ENCODE peak calls at places on chromosome X, in five cellular contexts. S is fibroblast of lung, O is AG04450, D is psoas muscle, F is heart left ventricle. K is an unnamed sample.

GRCh38 chrX:17500145-17500579 is 125.2 kb downstream of the NHS start:
- DNase-seq in S (peak; percentile 22), O (no peak), D (no peak), F (no peak), K (peak; percentile 51)

GRCh38 chrX:19839770-19840254 is 47.6 kb downstream of the SH3KBP1 start:
- DNase-seq in S (no peak), O (no peak), D (no peak), F (no peak), K (no peak)

GRCh38 chrX:11532291-11533075 is 133.2 kb downstream of the ARHGAP6 start:
- DNase-seq in S (peak; percentile 37), O (no peak), D (no peak), F (no peak), K (peak; percentile 80)

GRCh38 chrX:19893722-19894121 is 6.3 kb upstream of the SH3KBP1 start:
- DNase-seq in S (no peak), O (no peak), D (no peak), F (no peak), K (peak; percentile 30)

GRCh38 chrX:9241427-9241826 is 207.5 kb upstream of the FAM9B start:
- DNase-seq in S (no peak), O (no peak), D (no peak), F (no peak), K (no peak)

GRCh38 chrX:39253551-39253950 is 452.3 kb downstream of the MID1IP1 start:
- DNase-seq in S (no peak), O (no peak), D (no peak), F (no peak), K (no peak)

GRCh38 chrX:2863646-2864045 is 34.9 kb downstream of the GYG2 start:
- DNase-seq in S (no peak), O (no peak), D (no peak), F (no peak), K (peak; percentile 17)

GRCh38 chrX:15579778-15580747 is 20.7 kb downstream of the ACE2 start:
- DNase-seq in S (peak; percentile 6), O (no peak), D (no peak), F (peak; percentile 57), K (no peak)

GRCh38 chrX:7996414-7996813 is 69.2 kb upstream of the PNPLA4 start:
- DNase-seq in S (peak; percentile 55), O (no peak), D (no peak), F (no peak), K (peak; percentile 45)
- TF ChIP-seq CTCF in S (peak; percentile 41), O (peak; percentile 50), D (peak; percentile 70), F (peak; percentile 46), K (peak; percentile 56)

DNA sequence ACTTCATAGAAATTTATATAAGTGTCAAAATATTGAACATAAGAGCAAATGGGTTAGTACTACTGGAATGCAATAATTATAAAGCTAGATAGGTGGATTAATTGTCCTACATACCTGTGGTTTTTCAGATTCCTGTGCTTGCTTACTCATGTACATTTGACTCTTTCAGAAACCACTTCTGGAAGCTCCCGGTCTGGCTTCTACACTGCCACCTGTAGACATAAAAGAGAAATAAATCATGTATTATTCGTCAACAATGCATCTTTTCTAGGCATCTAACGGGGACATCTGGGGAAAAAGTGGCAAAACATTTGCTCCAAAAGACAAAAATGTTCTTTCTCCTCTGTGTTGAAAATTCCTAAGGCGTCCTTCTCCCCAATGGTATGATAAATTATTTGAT is 648.6 kb upstream of the DIPK2B start:
- DNase-seq in S (peak; percentile 83), O (peak; percentile 36), D (no peak), F (no peak), K (peak; percentile 84)
- H3K4me3 ChIP-seq in S (peak overlapping the region; percentile 77), O (peak overlapping the region; percentile 77), D (no peak overlapping the region), F (peak overlapping the region; percentile 15), K (peak overlapping the region; percentile 81)

GRCh38 chrX:49233176-49233575 is at the start of gene CACNA1F:
- DNase-seq in S (no peak), O (no peak), D (no peak), F (no peak), K (no peak)

GRCh38 chrX:49230500-49231232 is 2.5 kb downstream of the CACNA1F start:
- DNase-seq in S (no peak), O (no peak), D (peak; percentile 64), F (peak; percentile 75), K (no peak)

GRCh38 chrX:49233887-49234555 is 881 bp upstream of the CACNA1F start:
- DNase-seq in S (no peak), O (no peak), D (no peak), F (no peak), K (no peak)

GRCh38 chrX:49231333-49232000 is 1.7 kb downstream of the CACNA1F start:
- DNase-seq in S (no peak), O (no peak), D (no peak), F (no peak), K (no peak)

DNA sequence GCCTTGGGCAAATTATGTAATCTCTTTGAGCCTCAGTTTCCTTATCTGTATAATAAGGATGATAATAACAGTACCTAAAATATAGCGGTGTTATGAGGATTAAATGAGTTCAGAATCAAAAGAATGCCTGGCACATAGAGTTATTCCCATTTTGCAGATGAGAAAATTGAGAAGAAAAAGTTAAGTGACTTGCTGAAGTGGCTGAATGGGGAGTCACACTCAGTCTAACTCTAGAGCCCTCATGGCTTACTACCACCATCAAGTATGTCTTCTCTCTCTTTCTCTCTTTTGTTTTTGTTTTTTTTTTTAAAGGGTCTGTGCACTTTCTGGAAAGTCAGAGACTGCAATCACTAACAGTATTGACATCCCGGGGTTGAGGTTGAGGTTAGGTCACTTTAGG is 615 bp downstream of the CACNA1F start:
- DNase-seq in S (no peak), O (no peak), D (no peak), F (no peak), K (no peak)
- TF ChIP-seq CTCF in S (no peak), O (no peak), D (no peak), F (no peak), K (no peak)

DNA sequence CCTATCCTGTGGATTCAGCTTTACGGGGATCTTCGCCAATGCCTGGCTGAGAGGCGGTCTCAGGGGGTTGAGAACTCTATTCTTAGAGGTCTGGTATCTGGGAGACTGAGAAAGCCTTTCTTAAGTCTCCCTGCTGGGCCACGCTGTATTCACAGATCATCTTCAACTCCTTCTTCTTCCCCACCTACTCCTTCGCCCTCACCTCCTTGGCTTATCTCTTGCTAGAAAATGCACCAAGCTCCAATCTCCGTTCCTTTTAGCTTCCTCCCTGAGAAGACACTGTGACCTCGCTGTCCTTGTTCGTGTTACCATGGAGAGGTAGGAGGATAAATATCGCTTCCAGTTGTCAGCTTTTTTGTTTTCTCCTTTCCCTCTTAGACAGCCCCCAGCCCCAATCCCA is 450 bp upstream of the KLF8 start:
- DNase-seq in S (no peak), O (no peak), D (no peak), F (no peak), K (no peak)
- H3K4me3 ChIP-seq in S (peak overlapping the region; percentile 61), O (no peak overlapping the region), D (peak overlapping the region; percentile 71), F (peak overlapping the region; percentile 68), K (peak overlapping the region; percentile 18)

GRCh38 chrX:41960142-41960541 is 36.8 kb upstream of the CASK start:
- DNase-seq in S (no peak), O (no peak), D (no peak), F (no peak), K (no peak)
- TF ChIP-seq CTCF in S (no peak), O (no peak), D (no peak), F (no peak), K (no peak)

GRCh38 chrX:55522577-55523254 is 33.1 kb upstream of the USP51 start:
- DNase-seq in S (no peak), O (no peak), D (no peak), F (peak; percentile 18), K (no peak)
- H3K4me3 ChIP-seq in S (no peak overlapping the region), O (no peak overlapping the region), D (no peak overlapping the region), F (no peak overlapping the region), K (no peak overlapping the region)